ENCODE peak calls at places on chromosomes 4 and X, in six cellular contexts. F is fibroblast of pulmonary artery; Q is T-helper 1 cell; M is activated CD4-positive, alpha-beta T cell treated with anti-CD3 and anti-CD28 coated beads for 24 hours; J is stimulated activated naive B cell treated with anti-CD40 and anti-IgM and Interleukin-4, amounts not matched to agents 10 μg/mL and 1 μg/mL and 100 μg/mL, for 72 hours; N is anterior cingulate cortex. K is an unnamed sample.

GRCh38 chr4:152684007-152684406 is 4.2 kb upstream of the TMEM154 start:
- DNase-seq in N (no peak), M (no peak), Q (no peak), J (peak; percentile 46), F (no peak), K (no peak)

GRCh38 chrX:45889471-45889870 is 655.8 kb downstream of the ZNF674 start:
- DNase-seq in F (peak; percentile 7), M (no peak), Q (no peak), N (no peak), J (no peak), K (no peak)

GRCh38 chr4:172143605-172144314 is 330.6 kb downstream of the GALNTL6 start:
- DNase-seq in F (no peak), M (no peak), J (no peak), Q (no peak), N (no peak), K (no peak)

GRCh38 chr4:8747467-8747841 is 124.2 kb downstream of the HMX1 start:
- DNase-seq in J (no peak), M (no peak), Q (no peak), N (no peak), F (no peak), K (no peak)

GRCh38 chrX:41823402-41823801 is 99.4 kb downstream of the GPR82 start:
- DNase-seq in J (no peak), Q (no peak), N (no peak), F (peak; percentile 8), M (no peak), K (no peak)

GRCh38 chr4:2799444-2799911 is 6.6 kb downstream of the SH3BP2 start:
- DNase-seq in M (no peak), Q (no peak), J (no peak), F (no peak), N (no peak), K (no peak)

GRCh38 chr4:81493895-81494490 is 22.3 kb upstream of the RASGEF1B start:
- DNase-seq in Q (no peak), M (no peak), J (no peak), N (no peak), F (no peak), K (no peak)

GRCh38 chrX:3425031-3425430 is 78.6 kb upstream of the MXRA5 start:
- DNase-seq in N (no peak), J (no peak), M (no peak), F (no peak), Q (no peak), K (no peak)

GRCh38 chrX:16212436-16212835 is 45.2 kb downstream of the MAGEB17 start:
- DNase-seq in Q (no peak), M (no peak), N (no peak), F (peak; percentile 37), J (no peak), K (no peak)

GRCh38 chrX:10722804-10723364 is 102.5 kb upstream of the MID1 start:
- DNase-seq in F (peak; percentile 67), N (peak; percentile 5), Q (no peak), M (peak; percentile 11), J (peak; percentile 15), K (peak; percentile 11)

GRCh38 chr4:119271361-119272085 is 50.4 kb downstream of the FABP2 start:
- DNase-seq in F (no peak), Q (no peak), M (no peak), N (no peak), J (no peak), K (no peak)

GRCh38 chr4:82692101-82692780 is 106.4 kb downstream of the SCD5 start:
- DNase-seq in J (no peak), N (no peak), F (no peak), M (no peak), Q (no peak), K (no peak)

GRCh38 chr4:159010100-159010499 is 92.8 kb upstream of the RAPGEF2 start:
- DNase-seq in F (no peak), N (no peak), Q (no peak), J (no peak), M (no peak), K (no peak)

GRCh38 chrX:69493193-69493592 is 10.9 kb upstream of the NALF2 start:
- DNase-seq in Q (no peak), N (no peak), J (no peak), M (no peak), F (peak; percentile 21), K (peak; percentile 11)

GRCh38 chrX:54481751-54482150 is 14.3 kb downstream of the FGD1 start:
- DNase-seq in F (no peak), J (no peak), Q (no peak), M (no peak), N (no peak), K (no peak)

GRCh38 chrX:100928660-100929613 is at the start of gene XKRX:
- DNase-seq in M (peak; percentile 23), F (no peak), Q (peak; percentile 1), N (peak; percentile 2), J (peak; percentile 42), K (no peak)

GRCh38 chr4:42282081-42282901 is 115.0 kb upstream of the SHISA3 start:
- DNase-seq in M (no peak), J (peak; percentile 15), Q (no peak), N (peak; percentile 21), F (peak; percentile 87), K (no peak)

GRCh38 chr4:126969360-126969759 is 663.4 kb upstream of the INTU start:
- DNase-seq in J (no peak), F (no peak), Q (no peak), N (no peak), M (no peak), K (no peak)

GRCh38 chr4:7987148-7987989 is 47.7 kb upstream of the AFAP1 start:
- DNase-seq in M (peak; percentile 71), N (peak; percentile 50), J (peak; percentile 49), F (peak; percentile 84), Q (peak; percentile 57), K (peak; percentile 72)

GRCh38 chr4:184039963-184040383 is 134.9 kb downstream of the STOX2 start:
- DNase-seq in F (no peak), N (no peak), M (no peak), Q (no peak), J (no peak), K (no peak)

GRCh38 chrX:28848707-28849106 is 261.5 kb downstream of the IL1RAPL1 start:
- DNase-seq in Q (no peak), J (no peak), F (no peak), M (no peak), N (no peak), K (no peak)

GRCh38 chrX:73563740-73564073 is 710 bp downstream of the CHIC1 start:
- DNase-seq in M (no peak), Q (no peak), N (no peak), F (peak; percentile 9), J (no peak), K (no peak)

GRCh38 chrX:152817082-152817744 is 13.3 kb downstream of the CETN2 start:
- DNase-seq in N (peak; percentile 16), M (no peak), F (peak; percentile 51), J (no peak), Q (no peak), K (no peak)

GRCh38 chr4:104532677-104533076 is 38.0 kb upstream of the CXXC4 start:
- DNase-seq in F (no peak), J (no peak), M (no peak), N (no peak), Q (no peak), K (no peak)